ENCODE peak calls at places on chromosomes 3 and 15, in ten cellular contexts. V is small intestine; I is iPS DF 6.9; B is heart right ventricle; A is colonic mucosa; Z is cardiac muscle cell; T is endodermal cell; U is right cardiac atrium; C is breast epithelium; R is CD8-positive, alpha-beta T cell. D is an unnamed sample.

GRCh38 chr15:96535148-96535547 is 204.6 kb downstream of the NR2F2 start:
- DNase-seq in V (no peak), I (no peak), B (no peak), A (no peak), Z (no peak), T (no peak), U (no peak), C (no peak), R (no peak), D (no peak)

GRCh38 chr3:47581422-47581821 is 2.8 kb upstream of the CSPG5 start:
- DNase-seq in V (peak), I (no peak), B (no peak), A (no peak), Z (no peak), T (no peak), U (no peak), C (no peak), R (no peak), D (no peak)

GRCh38 chr3:53269888-53270880 is 14.4 kb upstream of the TKT start:
- DNase-seq in V (peak), I (peak), B (peak), A (peak), Z (peak), T (peak), U (peak), C (peak), R (no peak), D (no peak)

GRCh38 chr3:71185733-71186455 is 397.6 kb downstream of the FOXP1 start:
- DNase-seq in V (peak), I (no peak), B (no peak), A (peak), Z (peak), T (no peak), U (no peak), C (no peak), R (peak), D (no peak)

GRCh38 chr3:120157113-120157512 is 62.9 kb upstream of the GSK3B start:
- DNase-seq in V (no peak), I (no peak), B (no peak), A (no peak), Z (no peak), T (no peak), U (no peak), C (no peak), R (no peak), D (no peak)

GRCh38 chr3:71066849-71067261 is 516.7 kb downstream of the FOXP1 start:
- DNase-seq in V (no peak), I (no peak), B (no peak), A (no peak), Z (peak), T (no peak), U (no peak), C (no peak), R (no peak), D (no peak)

GRCh38 chr3:133820129-133820528 is 14.5 kb downstream of the SRPRB start:
- DNase-seq in V (no peak), I (no peak), B (no peak), A (no peak), Z (no peak), T (no peak), U (no peak), C (no peak), R (no peak), D (no peak)

GRCh38 chr15:70314018-70314354 is 216.3 kb upstream of the TLE3 start:
- DNase-seq in V (no peak), I (no peak), B (no peak), A (no peak), Z (no peak), T (no peak), U (no peak), C (no peak), R (no peak), D (no peak)

GRCh38 chr15:84616235-84616634 is 15.4 kb downstream of the ZSCAN2 start:
- DNase-seq in V (no peak), I (no peak), B (no peak), A (no peak), Z (no peak), T (no peak), U (no peak), C (no peak), R (no peak), D (no peak)

GRCh38 chr15:93037341-93038063 is 51.5 kb downstream of the RGMA start:
- DNase-seq in V (no peak), I (no peak), B (peak), A (no peak), Z (peak), T (peak), U (peak), C (peak), R (no peak), D (peak)

GRCh38 chr3:100662113-100662823 is 47.0 kb upstream of the TFG start:
- DNase-seq in V (no peak), I (no peak), B (no peak), A (no peak), Z (peak), T (no peak), U (no peak), C (no peak), R (no peak), D (no peak)

GRCh38 chr3:159619341-159619885 is 369.2 kb upstream of the IL12A start:
- DNase-seq in V (no peak), I (no peak), B (no peak), A (no peak), Z (peak), T (no peak), U (no peak), C (no peak), R (no peak), D (no peak)

GRCh38 chr3:65149877-65150276 is 462.1 kb upstream of the ADAMTS9 start:
- DNase-seq in V (peak), I (no peak), B (no peak), A (no peak), Z (no peak), T (no peak), U (no peak), C (no peak), R (no peak), D (no peak)

GRCh38 chr3:64359735-64360134 is 134.5 kb upstream of the PRICKLE2 start:
- DNase-seq in V (no peak), I (no peak), B (no peak), A (no peak), Z (no peak), T (no peak), U (no peak), C (no peak), R (no peak), D (no peak)

GRCh38 chr3:108780235-108780634 is 23.0 kb upstream of the RETNLB start:
- DNase-seq in V (no peak), I (no peak), B (no peak), A (no peak), Z (no peak), T (peak), U (no peak), C (no peak), R (peak), D (no peak)

GRCh38 chr3:123258811-123259420 is 57.2 kb downstream of the SEC22A start:
- DNase-seq in V (peak), I (no peak), B (no peak), A (no peak), Z (peak), T (no peak), U (no peak), C (no peak), R (no peak), D (no peak)

GRCh38 chr15:58552505-58553364 is 120.9 kb downstream of the LIPC start:
- DNase-seq in V (no peak), I (no peak), B (no peak), A (no peak), Z (peak), T (peak), U (peak), C (no peak), R (no peak), D (no peak)

GRCh38 chr15:48802867-48803266 is 8.0 kb downstream of the CEP152 start:
- DNase-seq in V (no peak), I (no peak), B (no peak), A (no peak), Z (peak), T (no peak), U (no peak), C (no peak), R (no peak), D (no peak)

GRCh38 chr15:90212221-90213079 is 11.3 kb downstream of the SEMA4B start:
- DNase-seq in V (peak), I (no peak), B (no peak), A (peak), Z (no peak), T (no peak), U (no peak), C (peak), R (no peak), D (no peak)

GRCh38 chr3:187989458-187990153 is 164.4 kb upstream of the LPP start:
- DNase-seq in V (no peak), I (peak), B (no peak), A (no peak), Z (no peak), T (peak), U (no peak), C (no peak), R (no peak), D (no peak)

GRCh38 chr3:190183121-190183520 is 62.4 kb upstream of the P3H2 start:
- DNase-seq in V (no peak), I (no peak), B (no peak), A (no peak), Z (peak), T (no peak), U (no peak), C (no peak), R (no peak), D (no peak)

GRCh38 chr3:197793246-197793645 is 2.2 kb downstream of the LRCH3 start:
- DNase-seq in V (peak), I (no peak), B (no peak), A (no peak), Z (peak), T (no peak), U (no peak), C (no peak), R (no peak), D (no peak)

GRCh38 chr15:60004019-60004845 is at the start of gene FOXB1:
- DNase-seq in V (no peak), I (no peak), B (no peak), A (no peak), Z (no peak), T (peak), U (no peak), C (no peak), R (no peak), D (no peak)

GRCh38 chr3:27585429-27585828 is 101.2 kb upstream of the SLC4A7 start:
- DNase-seq in V (peak), I (no peak), B (no peak), A (no peak), Z (no peak), T (no peak), U (no peak), C (no peak), R (no peak), D (no peak)

GRCh38 chr3:122586098-122586497 is 8.6 kb downstream of the PARP15 start:
- DNase-seq in V (no peak), I (no peak), B (no peak), A (no peak), Z (no peak), T (no peak), U (no peak), C (no peak), R (no peak), D (no peak)

GRCh38 chr15:71568226-71568625 is 242.1 kb upstream of the NR2E3 start:
- DNase-seq in V (no peak), I (no peak), B (no peak), A (no peak), Z (no peak), T (no peak), U (no peak), C (no peak), R (no peak), D (no peak)

GRCh38 chr15:69808756-69809155 is 289.0 kb downstream of the TLE3 start:
- DNase-seq in V (no peak), I (no peak), B (no peak), A (no peak), Z (peak), T (no peak), U (no peak), C (no peak), R (no peak), D (no peak)

GRCh38 chr15:84716036-84716732 is at the start of gene SEC11A:
- DNase-seq in V (peak), I (peak), B (peak), A (peak), Z (peak), T (peak), U (peak), C (peak), R (peak), D (peak)

GRCh38 chr3:134567605-134568004 is 81.7 kb downstream of the CEP63 start:
- DNase-seq in V (no peak), I (no peak), B (no peak), A (no peak), Z (no peak), T (no peak), U (no peak), C (no peak), R (no peak), D (no peak)

GRCh38 chr3:57154470-57154869 is 10.7 kb downstream of the IL17RD start:
- DNase-seq in V (no peak), I (no peak), B (no peak), A (no peak), Z (no peak), T (peak), U (no peak), C (no peak), R (no peak), D (no peak)

GRCh38 chr15:83982748-83983147 is 252.8 kb upstream of the GOLGA6L4 start:
- DNase-seq in V (no peak), I (no peak), B (no peak), A (no peak), Z (no peak), T (no peak), U (no peak), C (no peak), R (no peak), D (no peak)

GRCh38 chr3:15292765-15293522 is 39.4 kb downstream of the SH3BP5 start:
- DNase-seq in V (no peak), I (no peak), B (peak), A (no peak), Z (peak), T (no peak), U (peak), C (no peak), R (no peak), D (no peak)

GRCh38 chr3:122977645-122978466 is 49.7 kb downstream of the SEMA5B start:
- DNase-seq in V (no peak), I (no peak), B (peak), A (no peak), Z (peak), T (peak), U (peak), C (no peak), R (no peak), D (no peak)

GRCh38 chr3:173214576-173214975 is 73.5 kb upstream of the SPATA16 start:
- DNase-seq in V (no peak), I (no peak), B (no peak), A (no peak), Z (no peak), T (no peak), U (no peak), C (no peak), R (no peak), D (no peak)

GRCh38 chr15:85762039-85762755 is 32.5 kb downstream of the KLHL25 start:
- DNase-seq in V (no peak), I (no peak), B (no peak), A (no peak), Z (no peak), T (no peak), U (no peak), C (no peak), R (no peak), D (no peak)

GRCh38 chr15:39202641-39203040 is 378.2 kb upstream of the THBS1 start:
- DNase-seq in V (peak), I (no peak), B (no peak), A (no peak), Z (peak), T (no peak), U (no peak), C (no peak), R (no peak), D (no peak)

GRCh38 chr3:139260041-139260486 is 83.8 kb upstream of the MRPS22 start:
- DNase-seq in V (no peak), I (no peak), B (no peak), A (no peak), Z (no peak), T (no peak), U (no peak), C (no peak), R (no peak), D (no peak)

GRCh38 chr3:4633078-4634004 is 140.2 kb downstream of the ITPR1 start:
- DNase-seq in V (peak), I (peak), B (no peak), A (no peak), Z (peak), T (no peak), U (no peak), C (no peak), R (no peak), D (no peak)

GRCh38 chr3:39471652-39472051 is 4.2 kb downstream of the MOBP start:
- DNase-seq in V (no peak), I (no peak), B (no peak), A (no peak), Z (no peak), T (no peak), U (no peak), C (no peak), R (no peak), D (no peak)

GRCh38 chr3:39469258-39469657 is 1.8 kb downstream of the MOBP start:
- DNase-seq in V (no peak), I (no peak), B (no peak), A (no peak), Z (no peak), T (no peak), U (no peak), C (no peak), R (no peak), D (no peak)

GRCh38 chr3:39468108-39468436 is 592 bp downstream of the MOBP start:
- DNase-seq in V (no peak), I (no peak), B (no peak), A (no peak), Z (no peak), T (no peak), U (no peak), C (no peak), R (no peak), D (no peak)

GRCh38 chr3:39467394-39468107 is at the start of gene MOBP:
- DNase-seq in V (no peak), I (no peak), B (no peak), A (no peak), Z (no peak), T (no peak), U (no peak), C (no peak), R (no peak), D (no peak)

DNA sequence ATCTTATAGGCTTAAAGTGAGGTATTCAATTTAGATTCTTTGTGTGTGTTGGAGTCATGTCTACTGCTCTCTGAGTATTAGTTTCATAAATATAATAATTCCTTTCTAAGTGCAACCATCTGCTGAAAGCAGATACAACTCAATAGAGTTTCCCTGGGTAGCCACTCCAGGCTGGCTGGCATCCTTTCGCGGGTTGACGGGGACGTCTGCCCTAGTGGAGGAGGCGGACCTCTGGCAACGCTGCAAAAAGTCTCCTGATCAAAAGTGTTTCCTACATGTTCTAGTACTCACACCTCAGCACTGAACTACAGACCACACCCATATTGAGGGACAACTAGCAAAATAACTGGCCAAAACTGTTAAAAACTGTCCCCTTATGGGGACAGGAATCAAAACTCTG is 2.5 kb downstream of the MOBP start:
- DNase-seq in V (no peak), I (no peak), B (no peak), A (no peak), Z (no peak), T (no peak), U (no peak), C (no peak), R (no peak), D (no peak)
- H3K27ac ChIP-seq in V (no peak), I (no peak), B (no peak), A (no peak), Z (no peak), T (no peak), U (no peak), C (no peak), R (no peak), D (peak)

GRCh38 chr3:157373783-157374182 is 62.9 kb upstream of the PTX3 start:
- DNase-seq in V (no peak), I (no peak), B (no peak), A (no peak), Z (peak), T (peak), U (no peak), C (no peak), R (no peak), D (no peak)
- H3K27ac ChIP-seq in V (no peak), I (no peak), B (no peak), A (no peak), Z (no peak), T (no peak), U (no peak), C (no peak), R (no peak), D (no peak)

DNA sequence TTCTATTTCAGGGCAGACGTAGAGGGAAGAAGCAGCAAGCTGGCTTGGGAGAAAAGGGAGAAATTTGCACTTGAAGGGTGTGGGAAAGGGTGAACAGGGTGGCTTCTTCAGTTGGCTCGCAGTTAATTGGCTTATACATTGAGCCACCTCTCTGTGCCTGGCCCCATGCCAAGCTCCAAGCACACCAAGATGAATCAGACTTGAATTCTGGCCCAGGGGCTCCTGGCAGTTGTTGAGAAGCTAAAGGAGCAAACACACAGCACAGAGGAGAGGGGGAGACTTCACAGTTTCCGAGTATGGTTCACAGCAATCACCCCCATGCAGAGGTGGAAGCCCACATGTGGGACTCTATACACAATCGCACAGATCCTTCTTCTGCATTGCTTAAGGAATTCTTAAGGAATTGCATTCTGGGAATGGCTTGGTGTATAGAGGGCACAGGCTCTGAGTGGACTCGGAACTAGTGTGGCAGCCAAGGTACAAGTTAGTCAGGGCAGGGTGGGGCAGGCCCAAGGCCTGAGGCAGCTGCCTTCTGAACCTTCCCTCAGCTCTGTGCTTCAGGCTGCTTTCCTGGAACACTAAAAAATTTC is 1.5 kb downstream of the ARL6IP5 start:
- DNase-seq in V (peak), I (no peak), B (peak), A (peak), Z (peak), T (peak), U (peak), C (peak), R (peak), D (no peak)
- H3K27ac ChIP-seq in V (peak), I (no peak), B (peak), A (peak), Z (peak), T (no peak), U (peak), C (peak), R (peak), D (peak)

GRCh38 chr3:10980216-10980799 is 12.2 kb upstream of the SLC6A1 start:
- DNase-seq in V (no peak), I (no peak), B (no peak), A (no peak), Z (no peak), T (no peak), U (no peak), C (no peak), R (no peak), D (no peak)

GRCh38 chr3:10976770-10977169 is 15.8 kb upstream of the SLC6A1 start:
- DNase-seq in V (no peak), I (no peak), B (no peak), A (no peak), Z (no peak), T (no peak), U (no peak), C (no peak), R (no peak), D (no peak)

GRCh38 chr3:10978956-10979355 is 13.6 kb upstream of the SLC6A1 start:
- DNase-seq in V (no peak), I (no peak), B (no peak), A (no peak), Z (no peak), T (no peak), U (no peak), C (no peak), R (no peak), D (no peak)

GRCh38 chr3:10975695-10976234 is 16.8 kb upstream of the SLC6A1 start:
- DNase-seq in V (no peak), I (no peak), B (no peak), A (no peak), Z (no peak), T (no peak), U (no peak), C (no peak), R (no peak), D (no peak)

DNA sequence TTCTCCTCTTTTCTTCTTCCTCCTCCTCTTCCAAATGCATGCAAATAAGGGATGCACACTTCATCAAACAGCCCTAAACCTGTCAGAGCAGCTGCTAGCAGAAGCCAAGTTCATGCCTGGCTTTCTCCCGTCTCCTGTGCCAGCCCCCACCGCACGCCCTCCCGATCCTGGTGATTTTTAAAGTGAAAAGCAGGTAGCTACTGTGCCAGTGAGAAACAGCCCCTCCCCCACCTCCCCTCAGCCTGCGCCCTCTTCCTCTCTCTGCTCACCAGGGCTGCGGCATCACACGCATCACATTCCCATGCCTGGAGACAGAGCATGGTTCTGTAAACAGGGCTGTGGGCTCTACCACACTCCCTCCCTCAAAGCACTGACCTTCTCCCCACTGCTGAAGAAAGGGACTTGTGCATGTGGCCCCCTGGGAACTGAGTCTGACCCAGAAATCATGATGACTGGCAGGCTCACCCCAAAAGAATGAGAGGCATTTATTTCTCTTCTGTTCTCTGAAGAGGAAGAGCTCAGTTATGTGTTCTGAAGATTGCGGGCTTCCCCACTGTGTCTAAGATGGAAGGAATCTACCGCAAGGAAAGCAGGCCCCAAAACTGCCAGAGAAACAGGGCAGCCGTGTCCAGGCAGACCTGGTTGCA is 14.6 kb upstream of the SLC6A1 start:
- DNase-seq in V (no peak), I (no peak), B (no peak), A (no peak), Z (peak), T (peak), U (no peak), C (no peak), R (no peak), D (no peak)
- H3K27ac ChIP-seq in V (no peak), I (no peak), B (no peak), A (no peak), Z (no peak), T (no peak), U (no peak), C (no peak), R (no peak), D (no peak)